ENCODE peak calls at places on chromosomes 16 and 17, in nine cellular contexts. One of them, this sample, is unnamed.

GRCh38 chr17:32485261-32485955 is 1.4 kb upstream of the CDK5R1 start:
- DNase-seq in CD4-positive, alpha-beta memory T cell: no peak
- DNase-seq in GM04503: no peak
- DNase-seq in stimulated activated CD4-positive, alpha-beta T cell treated with anti-CD3 and anti-CD28 coated beads, TNF-alpha, amount 100 ng/mL, for 48 hours: no peak
- DNase-seq in astrocyte of the spinal cord: no peak
- DNase-seq in stomach: no peak
- DNase-seq in GM23248: no peak
- DNase-seq in ELF-1: no peak
- DNase-seq in caudate nucleus: no peak
- DNase-seq in this sample: no peak

GRCh38 chr17:71966459-71967313 is 154.1 kb upstream of the SOX9 start:
- DNase-seq in GM23248: peak
- DNase-seq in GM04503: no peak
- DNase-seq in stimulated activated CD4-positive, alpha-beta T cell treated with anti-CD3 and anti-CD28 coated beads, TNF-alpha, amount 100 ng/mL, for 48 hours: no peak
- DNase-seq in CD4-positive, alpha-beta memory T cell: no peak
- DNase-seq in astrocyte of the spinal cord: peak
- DNase-seq in stomach: no peak
- DNase-seq in ELF-1: no peak
- DNase-seq in caudate nucleus: no peak
- DNase-seq in this sample: no peak

GRCh38 chr17:63275318-63275967 is 170.7 kb downstream of the CYB561 start:
- DNase-seq in CD4-positive, alpha-beta memory T cell: no peak
- DNase-seq in ELF-1: no peak
- DNase-seq in GM04503: peak
- DNase-seq in astrocyte of the spinal cord: peak
- DNase-seq in caudate nucleus: no peak
- DNase-seq in stomach: no peak
- DNase-seq in stimulated activated CD4-positive, alpha-beta T cell treated with anti-CD3 and anti-CD28 coated beads, TNF-alpha, amount 100 ng/mL, for 48 hours: no peak
- DNase-seq in GM23248: peak
- DNase-seq in this sample: no peak

GRCh38 chr17:70168979-70169706 is at the start of gene KCNJ2:
- DNase-seq in stimulated activated CD4-positive, alpha-beta T cell treated with anti-CD3 and anti-CD28 coated beads, TNF-alpha, amount 100 ng/mL, for 48 hours: peak
- DNase-seq in GM23248: peak
- DNase-seq in CD4-positive, alpha-beta memory T cell: no peak
- DNase-seq in ELF-1: peak
- DNase-seq in astrocyte of the spinal cord: peak
- DNase-seq in caudate nucleus: peak
- DNase-seq in stomach: peak
- DNase-seq in GM04503: no peak
- DNase-seq in this sample: peak

GRCh38 chr17:12296120-12296727 is 275.5 kb downstream of the MAP2K4 start:
- DNase-seq in ELF-1: peak
- DNase-seq in astrocyte of the spinal cord: peak
- DNase-seq in CD4-positive, alpha-beta memory T cell: no peak
- DNase-seq in GM23248: peak
- DNase-seq in caudate nucleus: no peak
- DNase-seq in GM04503: no peak
- DNase-seq in stomach: no peak
- DNase-seq in stimulated activated CD4-positive, alpha-beta T cell treated with anti-CD3 and anti-CD28 coated beads, TNF-alpha, amount 100 ng/mL, for 48 hours: no peak
- DNase-seq in this sample: no peak

GRCh38 chr17:75909051-75909811 is 4.5 kb upstream of the MRPL38 start:
- DNase-seq in stimulated activated CD4-positive, alpha-beta T cell treated with anti-CD3 and anti-CD28 coated beads, TNF-alpha, amount 100 ng/mL, for 48 hours: no peak
- DNase-seq in ELF-1: no peak
- DNase-seq in astrocyte of the spinal cord: no peak
- DNase-seq in GM04503: no peak
- DNase-seq in GM23248: no peak
- DNase-seq in caudate nucleus: peak
- DNase-seq in stomach: peak
- DNase-seq in CD4-positive, alpha-beta memory T cell: no peak
- DNase-seq in this sample: peak

GRCh38 chr17:38464723-38465419 is 36.6 kb downstream of the ARHGAP23 start:
- DNase-seq in GM23248: peak
- DNase-seq in stomach: peak
- DNase-seq in stimulated activated CD4-positive, alpha-beta T cell treated with anti-CD3 and anti-CD28 coated beads, TNF-alpha, amount 100 ng/mL, for 48 hours: no peak
- DNase-seq in GM04503: peak
- DNase-seq in CD4-positive, alpha-beta memory T cell: no peak
- DNase-seq in caudate nucleus: peak
- DNase-seq in astrocyte of the spinal cord: peak
- DNase-seq in ELF-1: peak
- DNase-seq in this sample: peak

GRCh38 chr16:81709369-81709900 is 69.7 kb upstream of the PLCG2 start:
- DNase-seq in CD4-positive, alpha-beta memory T cell: no peak
- DNase-seq in stimulated activated CD4-positive, alpha-beta T cell treated with anti-CD3 and anti-CD28 coated beads, TNF-alpha, amount 100 ng/mL, for 48 hours: no peak
- DNase-seq in GM23248: no peak
- DNase-seq in caudate nucleus: no peak
- DNase-seq in astrocyte of the spinal cord: no peak
- DNase-seq in stomach: no peak
- DNase-seq in ELF-1: no peak
- DNase-seq in GM04503: no peak
- DNase-seq in this sample: no peak

GRCh38 chr16:17408955-17409441 is 61.8 kb downstream of the XYLT1 start:
- DNase-seq in GM23248: no peak
- DNase-seq in stomach: no peak
- DNase-seq in astrocyte of the spinal cord: no peak
- DNase-seq in caudate nucleus: no peak
- DNase-seq in ELF-1: no peak
- DNase-seq in CD4-positive, alpha-beta memory T cell: no peak
- DNase-seq in stimulated activated CD4-positive, alpha-beta T cell treated with anti-CD3 and anti-CD28 coated beads, TNF-alpha, amount 100 ng/mL, for 48 hours: no peak
- DNase-seq in GM04503: no peak
- DNase-seq in this sample: no peak

This sample was measured in BE2C.